ENCODE peak calls at places on chromosome 20, in five cellular contexts. E is stimulated activated naive CD4-positive, alpha-beta T cell treated with Interleukin-2 at 50 U/mL for 16 hours; Q is stimulated activated CD8-positive, alpha-beta memory T cell treated with anti-CD3 and anti-CD28 coated beads, Interleukin-12 subunit alpha, Interleukin-12 subunit beta, amount 100 ng/mL, for 4 hours; L is H54; F is SW480. T is an unnamed sample.

GRCh38 chr20:40959325-40960092 is 69.1 kb upstream of the TOP1 start:
- DNase-seq in E (no peak), Q (no peak), L (no peak), F (no peak), T (no peak)

GRCh38 chr20:10079964-10080363 is 45.2 kb downstream of the ANKEF1 start:
- DNase-seq in E (no peak), Q (no peak), L (no peak), F (no peak), T (peak; percentile 98)

GRCh38 chr20:1687053-1687452 is 29.5 kb upstream of the SIRPG start:
- DNase-seq in E (no peak), Q (no peak), L (no peak), F (no peak), T (no peak)

GRCh38 chr20:58694241-58695083 is 1.9 kb downstream of the NPEPL1 start:
- DNase-seq in E (no peak), Q (no peak), L (no peak), F (no peak), T (no peak)

GRCh38 chr20:40160151-40160550 is 528.9 kb downstream of the MAFB start:
- DNase-seq in E (no peak), Q (no peak), L (peak; percentile 15), F (peak; percentile 61), T (peak; percentile 39)

GRCh38 chr20:62159052-62159451 is 15.5 kb downstream of the SS18L1 start:
- DNase-seq in E (no peak), Q (no peak), L (no peak), F (no peak), T (no peak)

GRCh38 chr20:30919514-30920188 is 337.8 kb upstream of the DEFB115 start:
- DNase-seq in E (no peak), Q (no peak), L (no peak), F (no peak), T (no peak)

GRCh38 chr20:22672191-22672590 is 87.8 kb upstream of the FOXA2 start:
- DNase-seq in E (no peak), Q (no peak), L (no peak), F (no peak), T (no peak)

GRCh38 chr20:37262516-37262915 is 902 bp upstream of the GHRH start:
- DNase-seq in E (no peak), Q (no peak), L (no peak), F (no peak), T (no peak)

GRCh38 chr20:35506872-35507638 is 22.4 kb downstream of the C20orf173 start:
- DNase-seq in E (no peak), Q (no peak), L (peak; percentile 43), F (no peak), T (no peak)

GRCh38 chr20:38143238-38143645 is 21.8 kb downstream of the TGM2 start:
- DNase-seq in E (no peak), Q (no peak), L (no peak), F (peak; percentile 95), T (no peak)

GRCh38 chr20:53829086-53829703 is 235.6 kb upstream of the ZNF217 start:
- DNase-seq in E (no peak), Q (no peak), L (peak; percentile 29), F (peak; percentile 91), T (peak; percentile 93)

GRCh38 chr20:49838546-49838945 is 25.9 kb downstream of the SLC9A8 start:
- DNase-seq in E (no peak), Q (no peak), L (no peak), F (no peak), T (no peak)

GRCh38 chr20:59811681-59812171 is 121.7 kb downstream of the SYCP2 start:
- DNase-seq in E (no peak), Q (no peak), L (no peak), F (no peak), T (no peak)

GRCh38 chr20:50277064-50277415 is 86.4 kb downstream of the CEBPB start:
- DNase-seq in E (no peak), Q (no peak), L (no peak), F (no peak), T (no peak)

GRCh38 chr20:49888341-49889244 is 26.7 kb downstream of the SPATA2 start:
- DNase-seq in E (peak; percentile 28), Q (peak; percentile 20), L (peak; percentile 93), F (peak; percentile 79), T (peak; percentile 53)

GRCh38 chr20:59823456-59823855 is 110.0 kb downstream of the SYCP2 start:
- DNase-seq in E (no peak), Q (no peak), L (no peak), F (no peak), T (no peak)

GRCh38 chr20:11044561-11044960 is 370.8 kb upstream of the JAG1 start:
- DNase-seq in E (no peak), Q (no peak), L (no peak), F (no peak), T (no peak)

GRCh38 chr20:605237-605636 is 4.9 kb downstream of the TCF15 start:
- DNase-seq in E (no peak), Q (no peak), L (no peak), F (peak; percentile 18), T (no peak)

GRCh38 chr20:57467742-57468141 is 57.2 kb downstream of the CTCFL start:
- DNase-seq in E (no peak), Q (no peak), L (no peak), F (no peak), T (no peak)

GRCh38 chr20:54132612-54133433 is 41.0 kb downstream of the CYP24A1 start:
- DNase-seq in E (no peak), Q (no peak), L (peak; percentile 41), F (peak; percentile 100), T (peak; percentile 99)

GRCh38 chr20:36854343-36855240 is 21.3 kb upstream of the TLDC2 start:
- DNase-seq in E (no peak), Q (no peak), L (no peak), F (peak; percentile 74), T (no peak)

GRCh38 chr20:37202267-37202943 is 23.1 kb upstream of the MROH8 start:
- DNase-seq in E (no peak), Q (no peak), L (peak; percentile 65), F (peak; percentile 76), T (peak; percentile 97)

GRCh38 chr20:48718914-48719578 is 108.8 kb downstream of the PREX1 start:
- DNase-seq in E (peak; percentile 21), Q (peak; percentile 46), L (no peak), F (no peak), T (no peak)

GRCh38 chr20:62741191-62741676 is 32.6 kb downstream of the NTSR1 start:
- DNase-seq in E (no peak), Q (no peak), L (peak; percentile 55), F (peak; percentile 75), T (no peak)

GRCh38 chr20:5511930-5512329 is 195.2 kb upstream of the PROKR2 start:
- DNase-seq in E (no peak), Q (no peak), L (no peak), F (no peak), T (no peak)

GRCh38 chr20:2538931-2539330 is 2.6 kb downstream of the TMC2 start:
- DNase-seq in E (no peak), Q (no peak), L (no peak), F (no peak), T (no peak)

GRCh38 chr20:23358563-23358906 is 3.4 kb upstream of the GZF1 start:
- DNase-seq in E (no peak), Q (no peak), L (no peak), F (peak; percentile 27), T (no peak)

GRCh38 chr20:43846516-43846905 is 68.1 kb upstream of the TOX2 start:
- DNase-seq in E (no peak), Q (no peak), L (no peak), F (no peak), T (no peak)

T was measured in fibroblast of gingiva.